ENCODE peak calls at places on chromosomes 3 and 15, in four cellular contexts. S is choroid plexus epithelial cell, D is fibroblast of lung, K is left ventricle myocardium inferior. J is an unnamed sample.

GRCh38 chr3:99430348-99431134 is 207.9 kb upstream of the COL8A1 start:
- DNase-seq in D (no peak), S (no peak), K (no peak), J (no peak)

GRCh38 chr15:96330064-96330449 is 443 bp upstream of the NR2F2 start:
- DNase-seq in K (no peak), D (peak), S (peak), J (peak)

GRCh38 chr15:60916674-60917468 is 312.2 kb downstream of the RORA start:
- DNase-seq in S (peak), D (peak), K (peak), J (peak)

GRCh38 chr3:134651347-134652041 is 672 bp upstream of the KY start:
- DNase-seq in K (peak), S (peak), D (no peak), J (peak)

GRCh38 chr15:68969298-68969697 is 39.0 kb downstream of the SPESP1 start:
- DNase-seq in D (no peak), S (no peak), K (no peak), J (no peak)

GRCh38 chr3:102290241-102290640 is 144.6 kb upstream of the ZPLD1 start:
- DNase-seq in D (no peak), K (no peak), S (no peak), J (no peak)

GRCh38 chr15:52730163-52730562 is 51.0 kb upstream of the ATOSA start:
- DNase-seq in D (no peak), K (no peak), S (peak), J (peak)

GRCh38 chr15:55344206-55344605 is 25.2 kb downstream of the PIGB start:
- DNase-seq in S (no peak), K (no peak), D (no peak), J (no peak)

GRCh38 chr15:40915679-40916078 is 13.5 kb upstream of the DLL4 start:
- DNase-seq in D (no peak), S (no peak), K (no peak), J (no peak)

GRCh38 chr3:133578548-133579191 is 5.2 kb downstream of the CDV3 start:
- DNase-seq in K (no peak), S (peak), D (peak), J (peak)

GRCh38 chr3:37223084-37223975 is 48.9 kb upstream of the LRRFIP2 start:
- DNase-seq in K (no peak), D (no peak), S (peak), J (peak)

GRCh38 chr15:28989239-28989830 is 103.6 kb downstream of the APBA2 start:
- DNase-seq in S (peak), K (no peak), D (no peak), J (no peak)

GRCh38 chr15:45790325-45790943 is 155.6 kb downstream of the SQOR start:
- DNase-seq in D (peak), K (peak), S (peak), J (peak)

GRCh38 chr3:147572970-147573340 is 163.8 kb downstream of the ZIC1 start:
- DNase-seq in K (no peak), S (no peak), D (no peak), J (peak)

GRCh38 chr15:68732451-68732850 is 88.2 kb downstream of the ANP32A start:
- DNase-seq in S (no peak), D (no peak), K (no peak), J (no peak)

GRCh38 chr15:99253381-99254090 is 2.3 kb downstream of the LRRC28 start:
- DNase-seq in D (peak), S (peak), K (no peak), J (peak)

GRCh38 chr3:150800722-150801121 is 37.8 kb upstream of the SIAH2 start:
- DNase-seq in K (no peak), D (no peak), S (no peak), J (no peak)

GRCh38 chr3:106341090-106341489 is 472.3 kb upstream of the CBLB start:
- DNase-seq in S (no peak), K (no peak), D (peak), J (peak)

GRCh38 chr3:171840484-171840830 is 2.7 kb upstream of the TMEM212 start:
- DNase-seq in S (no peak), K (no peak), D (no peak), J (no peak)

GRCh38 chr3:73298243-73299183 is 237.1 kb downstream of the EBLN2 start:
- DNase-seq in S (no peak), K (no peak), D (no peak), J (no peak)

GRCh38 chr15:42359990-42360389 is 689 bp downstream of the CAPN3 start:
- DNase-seq in K (no peak), S (no peak), D (no peak), J (no peak)

GRCh38 chr15:97521894-97522293 is 438.6 kb upstream of the ARRDC4 start:
- DNase-seq in K (peak), D (no peak), S (peak), J (no peak)

GRCh38 chr3:123750659-123751420 is 133.3 kb downstream of the MYLK start:
- DNase-seq in K (no peak), S (peak), D (peak), J (peak)

GRCh38 chr15:74318376-74319137 is 48.9 kb downstream of the CYP11A1 start:
- DNase-seq in D (no peak), S (peak), K (peak), J (no peak)

GRCh38 chr3:84961492-84962255 is 2.9 kb downstream of the CADM2 start:
- DNase-seq in S (no peak), K (no peak), D (no peak), J (no peak)
- H3K4me3 ChIP-seq in S (peak), K (peak), D (no peak), J (no peak)

GRCh38 chr3:188385295-188385694 is 231.3 kb downstream of the LPP start:
- DNase-seq in K (no peak), S (no peak), D (no peak), J (no peak)

GRCh38 chr3:188380722-188381121 is 226.8 kb downstream of the LPP start:
- DNase-seq in D (no peak), S (no peak), K (no peak), J (no peak)

GRCh38 chr3:188378786-188379185 is 224.8 kb downstream of the LPP start:
- DNase-seq in S (no peak), D (no peak), K (no peak), J (no peak)

GRCh38 chr3:188383763-188384162 is 229.8 kb downstream of the LPP start:
- DNase-seq in K (no peak), D (no peak), S (no peak), J (no peak)

DNA sequence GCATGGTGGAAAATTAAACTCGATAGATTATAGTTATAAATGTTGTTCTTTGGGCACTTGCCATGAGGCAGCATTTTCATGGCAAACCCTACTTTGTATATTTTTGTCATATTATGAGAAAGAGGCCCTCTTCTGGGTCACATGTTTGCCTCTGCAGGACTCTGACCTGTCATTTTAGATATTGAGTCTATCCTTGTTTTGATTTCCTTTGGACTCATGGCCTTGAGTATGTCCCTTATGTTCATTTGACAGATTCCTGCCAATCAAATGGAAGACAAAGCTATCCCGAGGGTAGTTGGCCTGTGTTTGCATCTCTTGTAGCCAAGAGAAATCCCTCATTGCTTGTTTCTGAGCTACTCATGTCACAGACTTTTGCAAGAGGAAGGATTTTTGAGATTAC is 226.3 kb downstream of the LPP start:
- DNase-seq in K (no peak), D (no peak), S (no peak), J (no peak)
- H3K4me3 ChIP-seq in K (no peak), D (no peak), S (no peak), J (no peak)

GRCh38 chr3:183818706-183819624 is 6.4 kb downstream of the MAP6D1 start:
- DNase-seq in S (no peak), D (no peak), K (no peak), J (no peak)

GRCh38 chr3:183817111-183817510 is 8.3 kb downstream of the MAP6D1 start:
- DNase-seq in S (no peak), D (no peak), K (no peak), J (no peak)

GRCh38 chr3:183817639-183818038 is 7.7 kb downstream of the MAP6D1 start:
- DNase-seq in D (no peak), K (no peak), S (no peak), J (no peak)

GRCh38 chr3:183818041-183818620 is 7.2 kb downstream of the MAP6D1 start:
- DNase-seq in K (no peak), D (no peak), S (no peak), J (no peak)

GRCh38 chr3:183819831-183820230 is 5.5 kb downstream of the MAP6D1 start:
- DNase-seq in D (no peak), S (no peak), K (no peak), J (no peak)
- H3K4me3 ChIP-seq in D (no peak), S (no peak), K (no peak), J (no peak)

GRCh38 chr3:126679318-126679751 is 24.4 kb upstream of the TXNRD3 start:
- DNase-seq in K (peak), D (peak), S (peak), J (peak)
- H3K4me3 ChIP-seq in K (no peak), D (no peak), S (no peak), J (no peak)

GRCh38 chr3:51662456-51662855 is 8.6 kb upstream of the TEX264 start:
- DNase-seq in D (no peak), K (no peak), S (no peak), J (no peak)

GRCh38 chr3:51659942-51660341 is 11.1 kb upstream of the TEX264 start:
- DNase-seq in S (no peak), K (no peak), D (no peak), J (no peak)

DNA sequence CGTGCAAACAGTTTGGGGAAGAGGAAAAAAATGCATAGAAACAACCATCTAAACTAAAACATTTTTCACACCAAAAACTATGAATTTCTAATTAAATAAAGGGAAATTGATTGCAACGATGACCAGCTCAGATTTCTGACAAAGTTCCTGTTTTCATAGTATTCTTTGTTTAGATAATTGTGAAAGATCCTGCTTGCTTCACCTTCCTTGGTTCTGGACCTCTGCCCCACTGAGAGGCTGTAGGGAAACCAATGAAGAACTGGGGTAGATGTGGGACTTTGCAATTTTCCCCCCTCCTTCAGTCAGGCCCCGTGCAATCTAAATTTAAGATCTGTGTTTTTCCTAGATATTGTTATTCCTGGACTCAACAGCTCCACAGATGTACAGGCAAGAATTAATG is 13.8 kb upstream of the TEX264 start:
- DNase-seq in D (no peak), K (no peak), S (no peak), J (no peak)
- H3K4me3 ChIP-seq in D (no peak), K (no peak), S (no peak), J (no peak)

DNA sequence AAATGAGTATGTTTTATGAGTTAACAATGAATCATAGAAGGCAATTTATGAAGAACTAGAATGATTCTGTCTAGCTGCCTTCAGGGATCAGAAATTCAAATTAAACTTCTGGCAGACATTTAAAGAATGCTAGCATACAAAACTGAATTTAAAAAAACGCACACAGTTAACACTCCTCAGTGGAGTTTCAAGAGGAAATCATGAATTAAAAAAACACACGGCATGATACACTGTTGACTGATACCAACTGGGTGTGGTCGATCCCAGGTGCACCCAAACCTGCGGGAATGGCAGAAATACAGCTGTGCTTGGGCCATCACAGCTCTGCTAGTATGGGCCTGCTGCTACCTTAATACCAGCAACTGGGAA is 526.0 kb downstream of the FOXP1 start:
- DNase-seq in S (no peak), K (no peak), D (no peak), J (peak)
- H3K4me3 ChIP-seq in S (no peak), K (peak), D (no peak), J (no peak)

DNA sequence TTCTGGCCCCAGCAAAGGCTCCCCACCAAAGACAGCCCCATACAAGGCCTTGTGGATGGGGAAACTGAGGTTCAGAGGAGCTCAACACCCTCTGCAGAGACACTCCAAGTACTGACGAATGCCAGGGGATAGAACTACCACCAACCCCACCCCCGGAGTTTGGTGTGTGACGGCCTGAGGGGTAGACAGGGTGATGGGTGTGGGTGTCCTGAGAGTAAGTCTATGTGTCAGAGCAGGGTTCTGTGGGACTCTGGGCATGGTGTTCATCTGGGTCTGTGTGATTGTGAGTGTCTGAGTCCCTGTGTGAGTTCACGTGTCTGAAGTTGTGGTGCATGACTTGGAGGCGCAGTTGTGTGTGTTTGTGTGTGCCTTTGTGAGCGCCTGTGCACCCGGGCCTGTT is 7.4 kb downstream of the PTH1R start:
- DNase-seq in S (no peak), K (no peak), D (no peak), J (no peak)
- H3K4me3 ChIP-seq in S (no peak), K (peak), D (no peak), J (no peak)

J was measured in fibroblast of mammary gland.